ENCODE peak calls at places on chromosomes 12 and 14, in six cellular contexts. C is pancreas, A is lung, Z is endothelial cell of umbilical vein, G is esophagus muscularis mucosa, K is uterus. V is an unnamed sample.

GRCh38 chr14:39680777-39681176 is 248.5 kb upstream of the FBXO33 start:
- DNase-seq in G (no peak), A (no peak), Z (no peak), C (no peak), K (no peak), V (no peak)

GRCh38 chr12:107612508-107612907 is 73.1 kb upstream of the PWP1 start:
- DNase-seq in G (no peak), Z (no peak), A (no peak), C (no peak), K (no peak), V (no peak)

GRCh38 chr12:62865860-62866407 is 69.0 kb downstream of the PPM1H start:
- DNase-seq in Z (no peak), G (no peak), A (no peak), C (no peak), K (no peak), V (no peak)

GRCh38 chr14:73264896-73265720 is 27.8 kb downstream of the PAPLN start:
- DNase-seq in G (no peak), A (no peak), Z (no peak), C (no peak), K (no peak), V (no peak)

GRCh38 chr12:106446429-106447092 is 89.0 kb downstream of the POLR3B start:
- DNase-seq in C (no peak), G (no peak), Z (peak; percentile 28), K (no peak), A (no peak), V (no peak)

GRCh38 chr12:124021025-124021406 is 48.0 kb downstream of the ZNF664 start:
- DNase-seq in K (no peak), C (no peak), A (no peak), Z (no peak), G (no peak), V (no peak)

GRCh38 chr14:73786632-73786941 is 65.0 kb upstream of the PTGR2 start:
- DNase-seq in Z (peak; percentile 29), C (peak; percentile 58), A (no peak), G (no peak), K (peak; percentile 42), V (peak; percentile 46)

GRCh38 chr12:31647106-31647505 is 12.4 kb upstream of the ETFBKMT start:
- DNase-seq in K (no peak), C (no peak), G (no peak), Z (no peak), A (no peak), V (no peak)

GRCh38 chr12:105334001-105334400 is 3.5 kb downstream of the C12orf75 start:
- DNase-seq in C (no peak), Z (no peak), G (peak; percentile 72), K (no peak), A (no peak), V (no peak)

GRCh38 chr12:52878507-52879393 is 26.1 kb downstream of the KRT8 start:
- DNase-seq in Z (no peak), G (no peak), C (no peak), A (no peak), K (no peak), V (no peak)
- H3K4me3 ChIP-seq in Z (no peak overlapping the region), G (peak overlapping the region; percentile 53), C (no peak overlapping the region), A (no peak overlapping the region), K (peak overlapping the region; percentile 14), V (no peak overlapping the region)

GRCh38 chr14:30214456-30215090 is 286.9 kb upstream of the PRKD1 start:
- DNase-seq in A (no peak), C (no peak), Z (peak; percentile 65), K (no peak), G (no peak), V (no peak)
- TF ChIP-seq CTCF in A (peak; percentile 26), C (no peak), Z (peak; percentile 39), K (peak; percentile 50), G (peak; percentile 67), V (peak; percentile 52)

GRCh38 chr14:53948181-53948884 is 8.3 kb downstream of the BMP4 start:
- DNase-seq in Z (peak; percentile 43), K (no peak), G (no peak), C (no peak), A (no peak), V (no peak)

GRCh38 chr14:53947452-53948180 is 9.0 kb downstream of the BMP4 start:
- DNase-seq in K (no peak), C (no peak), G (no peak), Z (peak; percentile 77), A (no peak), V (no peak)

GRCh38 chr14:53946404-53947400 is 9.9 kb downstream of the BMP4 start:
- DNase-seq in K (no peak), A (no peak), Z (no peak), C (peak; percentile 42), G (no peak), V (no peak)

GRCh38 chr14:53943751-53944083 is 12.9 kb downstream of the BMP4 start:
- DNase-seq in C (no peak), K (no peak), Z (no peak), A (no peak), G (no peak), V (no peak)

DNA sequence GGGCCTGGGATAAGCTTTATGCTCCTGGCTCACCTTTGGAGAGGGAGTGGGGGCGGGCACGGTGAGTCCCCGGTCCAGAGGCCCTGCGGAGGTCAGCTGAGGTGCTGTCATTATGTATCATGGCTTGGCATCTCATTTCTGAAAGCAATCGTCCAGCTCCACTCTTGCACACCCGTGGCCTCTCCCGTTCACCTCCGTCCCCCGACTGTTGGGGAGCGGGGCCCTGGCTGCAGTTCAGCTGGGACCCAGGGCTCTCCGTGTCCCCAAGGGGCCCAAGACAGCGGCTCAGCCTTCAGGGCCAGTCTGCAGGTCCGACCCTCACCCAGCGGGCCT is 10.6 kb downstream of the BMP4 start:
- DNase-seq in Z (no peak), C (no peak), G (no peak), A (no peak), K (no peak), V (no peak)
- H3K4me3 ChIP-seq in Z (no peak overlapping the region), C (no peak overlapping the region), G (no peak overlapping the region), A (no peak overlapping the region), K (no peak overlapping the region), V (no peak overlapping the region)

GRCh38 chr12:112788205-112788604 is 3.3 kb upstream of the RPH3A start:
- DNase-seq in C (no peak), G (no peak), A (no peak), K (no peak), Z (no peak), V (no peak)
- TF ChIP-seq CTCF in C (no peak), G (no peak), A (no peak), K (no peak), Z (no peak), V (no peak)

GRCh38 chr12:57889541-57889989 is 43.0 kb upstream of the CTDSP2 start:
- DNase-seq in G (no peak), C (no peak), K (peak; percentile 89), A (peak; percentile 71), Z (peak; percentile 40), V (peak; percentile 84)

GRCh38 chr12:57886590-57887363 is 40.2 kb upstream of the CTDSP2 start:
- DNase-seq in G (no peak), K (no peak), Z (no peak), C (no peak), A (no peak), V (no peak)

GRCh38 chr12:57887631-57888406 is 41.3 kb upstream of the CTDSP2 start:
- DNase-seq in K (peak; percentile 55), G (no peak), C (no peak), A (peak; percentile 33), Z (peak; percentile 75), V (no peak)

GRCh38 chr12:57890191-57891120 is 43.9 kb upstream of the CTDSP2 start:
- DNase-seq in C (no peak), A (no peak), Z (no peak), K (no peak), G (no peak), V (no peak)

DNA sequence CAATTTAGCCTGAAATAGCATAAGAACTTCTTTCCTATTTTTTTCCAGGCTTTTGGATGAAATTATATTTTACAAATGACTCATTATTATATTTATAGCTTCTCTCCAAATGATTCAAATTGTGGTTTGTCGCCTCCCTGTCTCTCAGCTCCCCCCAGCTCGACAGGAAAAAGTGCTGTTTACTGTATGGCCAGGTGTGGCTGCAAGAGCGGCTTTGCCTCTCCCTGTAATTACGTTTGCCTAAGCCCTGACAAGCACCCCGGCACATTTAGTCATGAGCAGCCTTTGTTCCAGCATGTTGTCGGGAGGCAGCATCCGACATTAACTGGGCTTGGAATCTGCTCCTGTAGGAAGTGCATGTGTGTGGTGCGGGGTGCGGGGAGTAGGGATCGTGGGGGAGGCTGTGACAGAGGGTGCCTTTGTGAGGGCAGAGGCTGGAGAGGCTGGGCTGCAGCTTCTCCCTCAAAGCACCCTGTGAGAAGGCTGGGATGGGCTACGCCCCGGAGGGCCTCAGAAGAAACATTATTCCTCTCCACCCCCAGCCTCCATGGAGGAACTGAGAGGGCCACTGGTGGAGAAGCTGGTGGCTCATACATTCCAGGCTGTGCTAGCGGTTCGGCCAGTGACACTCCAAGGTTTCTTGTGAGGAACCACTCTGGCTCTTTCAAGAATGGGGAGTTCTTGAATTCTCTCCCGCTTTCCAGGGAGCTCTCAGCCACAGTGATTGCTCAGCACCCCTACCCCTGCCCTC is 42.1 kb upstream of the CTDSP2 start:
- DNase-seq in G (no peak), A (peak; percentile 39), C (no peak), K (no peak), Z (peak; percentile 56), V (no peak)
- H3K4me3 ChIP-seq in G (peak overlapping the region; percentile 42), A (no peak overlapping the region), C (no peak overlapping the region), K (peak overlapping the region; percentile 7), Z (no peak overlapping the region), V (peak overlapping the region; percentile 19)

GRCh38 chr14:45112886-45113772 is 21.2 kb downstream of the FKBP3 start:
- DNase-seq in A (no peak), G (no peak), K (no peak), Z (peak; percentile 51), C (no peak), V (no peak)

GRCh38 chr14:45120109-45120508 is 14.2 kb downstream of the FKBP3 start:
- DNase-seq in C (no peak), Z (no peak), K (no peak), A (no peak), G (no peak), V (no peak)

GRCh38 chr14:45118594-45118993 is 15.7 kb downstream of the FKBP3 start:
- DNase-seq in Z (no peak), G (no peak), K (no peak), C (no peak), A (no peak), V (no peak)

DNA sequence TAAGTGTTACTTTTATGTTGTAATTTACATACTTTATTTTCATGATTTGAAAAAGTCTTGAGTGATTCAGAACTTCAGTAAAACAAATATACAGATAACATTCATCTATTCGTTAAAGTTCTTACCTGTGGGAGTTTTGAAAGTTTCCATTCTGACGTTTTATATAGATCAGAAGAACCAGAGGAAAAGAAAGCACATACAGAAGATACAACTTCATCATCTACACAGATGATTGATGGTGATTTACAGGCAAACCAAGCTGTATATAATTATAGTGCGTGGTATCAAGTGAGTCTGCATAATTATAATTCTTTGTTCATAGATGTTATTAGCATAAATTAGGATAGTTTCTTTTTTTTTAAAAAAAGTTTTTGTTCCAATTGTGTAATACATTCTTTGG is 20.0 kb downstream of the FKBP3 start:
- DNase-seq in Z (no peak), G (no peak), K (no peak), C (no peak), A (no peak), V (no peak)
- TF ChIP-seq CTCF in Z (no peak), G (no peak), K (no peak), C (no peak), A (no peak), V (no peak)